ENCODE peak calls at places on chromosomes 4 and X, in six cellular contexts. One of them, this sample, is unnamed.

GRCh38 chrX:45353462-45353861 is 152.8 kb upstream of the DIPK2B start:
- DNase-seq in fibroblast of the aortic adventitia: peak; percentile 52
- DNase-seq in NCI-H526: no peak
- DNase-seq in AG08396: no peak
- DNase-seq in thoracic aorta: no peak
- DNase-seq in substantia nigra: no peak
- DNase-seq in this sample: no peak

GRCh38 chr4:29970626-29971025 is 749.5 kb upstream of the PCDH7 start:
- DNase-seq in substantia nigra: no peak
- DNase-seq in thoracic aorta: no peak
- DNase-seq in NCI-H526: no peak
- DNase-seq in fibroblast of the aortic adventitia: no peak
- DNase-seq in AG08396: no peak
- DNase-seq in this sample: no peak

GRCh38 chrX:129654652-129655546 is at the start of gene APLN:
- DNase-seq in AG08396: peak; percentile 54
- DNase-seq in thoracic aorta: no peak
- DNase-seq in NCI-H526: no peak
- DNase-seq in fibroblast of the aortic adventitia: peak; percentile 59
- DNase-seq in substantia nigra: peak; percentile 29
- DNase-seq in this sample: peak; percentile 35

GRCh38 chr4:36163198-36163597 is 81.1 kb downstream of the ARAP2 start:
- DNase-seq in thoracic aorta: no peak
- DNase-seq in substantia nigra: no peak
- DNase-seq in fibroblast of the aortic adventitia: no peak
- DNase-seq in NCI-H526: no peak
- DNase-seq in AG08396: no peak
- DNase-seq in this sample: no peak

GRCh38 chr4:122679946-122680345 is 52.6 kb upstream of the BBS12 start:
- DNase-seq in thoracic aorta: no peak
- DNase-seq in fibroblast of the aortic adventitia: peak; percentile 34
- DNase-seq in AG08396: no peak
- DNase-seq in substantia nigra: no peak
- DNase-seq in NCI-H526: no peak
- DNase-seq in this sample: no peak

GRCh38 chrX:48919360-48919821 is 567 bp upstream of the PIM2 start:
- DNase-seq in NCI-H526: no peak
- DNase-seq in fibroblast of the aortic adventitia: no peak
- DNase-seq in thoracic aorta: no peak
- DNase-seq in AG08396: no peak
- DNase-seq in substantia nigra: no peak
- DNase-seq in this sample: no peak

GRCh38 chrX:24186986-24187385 is 37.5 kb downstream of the ZFX start:
- DNase-seq in fibroblast of the aortic adventitia: no peak
- DNase-seq in substantia nigra: no peak
- DNase-seq in AG08396: no peak
- DNase-seq in thoracic aorta: no peak
- DNase-seq in NCI-H526: no peak
- DNase-seq in this sample: no peak

GRCh38 chr4:186144596-186145569 is 40.4 kb downstream of the FAM149A start:
- DNase-seq in substantia nigra: peak; percentile 44
- DNase-seq in fibroblast of the aortic adventitia: peak; percentile 52
- DNase-seq in NCI-H526: peak; percentile 33
- DNase-seq in thoracic aorta: no peak
- DNase-seq in AG08396: peak; percentile 70
- DNase-seq in this sample: peak; percentile 70

GRCh38 chr4:99655315-99656081 is 2.1 kb downstream of the C4orf54 start:
- DNase-seq in substantia nigra: no peak
- DNase-seq in NCI-H526: no peak
- DNase-seq in thoracic aorta: peak; percentile 27
- DNase-seq in AG08396: no peak
- DNase-seq in fibroblast of the aortic adventitia: peak; percentile 60
- DNase-seq in this sample: no peak

GRCh38 chrX:103513476-103514108 is 5.7 kb downstream of the RAB40A start:
- DNase-seq in NCI-H526: no peak
- DNase-seq in thoracic aorta: no peak
- DNase-seq in substantia nigra: no peak
- DNase-seq in AG08396: no peak
- DNase-seq in fibroblast of the aortic adventitia: no peak
- DNase-seq in this sample: no peak

GRCh38 chr4:111923786-111924185 is 221.5 kb upstream of the FAM241A start:
- DNase-seq in thoracic aorta: no peak
- DNase-seq in NCI-H526: no peak
- DNase-seq in AG08396: no peak
- DNase-seq in fibroblast of the aortic adventitia: no peak
- DNase-seq in substantia nigra: no peak
- DNase-seq in this sample: no peak

GRCh38 chr4:155025762-155026457 is 182.5 kb upstream of the NPY2R start:
- DNase-seq in thoracic aorta: no peak
- DNase-seq in fibroblast of the aortic adventitia: peak; percentile 63
- DNase-seq in NCI-H526: peak; percentile 22
- DNase-seq in substantia nigra: no peak
- DNase-seq in AG08396: no peak
- DNase-seq in this sample: no peak

GRCh38 chr4:16123356-16124084 is 39.7 kb upstream of the PROM1 start:
- DNase-seq in substantia nigra: no peak
- DNase-seq in thoracic aorta: no peak
- DNase-seq in fibroblast of the aortic adventitia: no peak
- DNase-seq in AG08396: no peak
- DNase-seq in NCI-H526: peak; percentile 68
- DNase-seq in this sample: no peak

GRCh38 chrX:153944140-153944799 is at the start of gene RENBP:
- DNase-seq in fibroblast of the aortic adventitia: no peak
- DNase-seq in NCI-H526: no peak
- DNase-seq in thoracic aorta: no peak
- DNase-seq in substantia nigra: peak; percentile 27
- DNase-seq in AG08396: no peak
- DNase-seq in this sample: peak; percentile 20

GRCh38 chr4:10403633-10404445 is 53.4 kb downstream of the ZNF518B start:
- DNase-seq in fibroblast of the aortic adventitia: peak; percentile 80
- DNase-seq in NCI-H526: no peak
- DNase-seq in AG08396: peak; percentile 39
- DNase-seq in substantia nigra: no peak
- DNase-seq in thoracic aorta: no peak
- DNase-seq in this sample: no peak

GRCh38 chr4:151276787-151277557 is at the start of gene PRSS48:
- DNase-seq in AG08396: peak; percentile 66
- DNase-seq in fibroblast of the aortic adventitia: peak; percentile 58
- DNase-seq in NCI-H526: peak; percentile 76
- DNase-seq in thoracic aorta: no peak
- DNase-seq in substantia nigra: peak; percentile 67
- DNase-seq in this sample: peak; percentile 11

GRCh38 chrX:124805486-124805885 is 459.1 kb downstream of the SH2D1A start:
- DNase-seq in AG08396: no peak
- DNase-seq in NCI-H526: no peak
- DNase-seq in thoracic aorta: no peak
- DNase-seq in substantia nigra: no peak
- DNase-seq in fibroblast of the aortic adventitia: no peak
- DNase-seq in this sample: no peak

GRCh38 chrX:1453390-1453783 is 678 bp upstream of the ASMTL start:
- DNase-seq in thoracic aorta: peak; percentile 43
- DNase-seq in fibroblast of the aortic adventitia: peak; percentile 72
- DNase-seq in substantia nigra: no peak
- DNase-seq in AG08396: peak; percentile 65
- DNase-seq in NCI-H526: no peak
- DNase-seq in this sample: no peak

GRCh38 chrX:39841604-39842003 is 256.2 kb downstream of the BCOR start:
- DNase-seq in substantia nigra: no peak
- DNase-seq in thoracic aorta: no peak
- DNase-seq in AG08396: no peak
- DNase-seq in fibroblast of the aortic adventitia: no peak
- DNase-seq in NCI-H526: no peak
- DNase-seq in this sample: no peak

GRCh38 chrX:2451456-2452316 is 49.1 kb downstream of the DHRSX start:
- DNase-seq in AG08396: peak; percentile 11
- DNase-seq in NCI-H526: no peak
- DNase-seq in fibroblast of the aortic adventitia: peak; percentile 52
- DNase-seq in substantia nigra: no peak
- DNase-seq in thoracic aorta: no peak
- DNase-seq in this sample: no peak

GRCh38 chr4:173403051-173403450 is 4.1 kb upstream of the SCRG1 start:
- DNase-seq in NCI-H526: no peak
- DNase-seq in fibroblast of the aortic adventitia: peak; percentile 13
- DNase-seq in AG08396: peak; percentile 27
- DNase-seq in substantia nigra: no peak
- DNase-seq in thoracic aorta: no peak
- DNase-seq in this sample: no peak

GRCh38 chr4:181301735-181302380 is 941.3 kb upstream of the TENM3 start:
- DNase-seq in substantia nigra: no peak
- DNase-seq in AG08396: no peak
- DNase-seq in fibroblast of the aortic adventitia: peak; percentile 2
- DNase-seq in thoracic aorta: no peak
- DNase-seq in NCI-H526: peak; percentile 62
- DNase-seq in this sample: no peak

GRCh38 chr4:144318797-144319196 is 178.3 kb upstream of the GYPA start:
- DNase-seq in AG08396: no peak
- DNase-seq in NCI-H526: no peak
- DNase-seq in substantia nigra: no peak
- DNase-seq in fibroblast of the aortic adventitia: no peak
- DNase-seq in thoracic aorta: no peak
- DNase-seq in this sample: no peak

GRCh38 chr4:34309356-34309900 is 1934.9 kb downstream of the ARAP2 start:
- DNase-seq in substantia nigra: no peak
- DNase-seq in NCI-H526: no peak
- DNase-seq in thoracic aorta: no peak
- DNase-seq in AG08396: no peak
- DNase-seq in fibroblast of the aortic adventitia: no peak
- DNase-seq in this sample: no peak

GRCh38 chr4:156838761-156839160 is 132.8 kb downstream of the PDGFC start:
- DNase-seq in AG08396: no peak
- DNase-seq in substantia nigra: no peak
- DNase-seq in fibroblast of the aortic adventitia: peak; percentile 24
- DNase-seq in NCI-H526: no peak
- DNase-seq in thoracic aorta: no peak
- DNase-seq in this sample: no peak

GRCh38 chrX:23317799-23318724 is 16.6 kb upstream of the PTCHD1 start:
- DNase-seq in AG08396: peak; percentile 41
- DNase-seq in substantia nigra: no peak
- DNase-seq in thoracic aorta: no peak
- DNase-seq in fibroblast of the aortic adventitia: peak; percentile 6
- DNase-seq in NCI-H526: peak; percentile 9
- DNase-seq in this sample: no peak

GRCh38 chr4:3377557-3377956 is 64.2 kb upstream of the HGFAC start:
- DNase-seq in AG08396: no peak
- DNase-seq in thoracic aorta: no peak
- DNase-seq in substantia nigra: no peak
- DNase-seq in fibroblast of the aortic adventitia: no peak
- DNase-seq in NCI-H526: no peak
- DNase-seq in this sample: no peak

GRCh38 chrX:16836371-16836770 is 33.8 kb downstream of the RBBP7 start:
- DNase-seq in substantia nigra: no peak
- DNase-seq in AG08396: no peak
- DNase-seq in fibroblast of the aortic adventitia: no peak
- DNase-seq in NCI-H526: no peak
- DNase-seq in thoracic aorta: no peak
- DNase-seq in this sample: no peak

GRCh38 chr4:2818351-2818939 is 25.2 kb upstream of the ADD1 start:
- DNase-seq in AG08396: peak; percentile 67
- DNase-seq in fibroblast of the aortic adventitia: no peak
- DNase-seq in substantia nigra: no peak
- DNase-seq in thoracic aorta: no peak
- DNase-seq in NCI-H526: no peak
- DNase-seq in this sample: no peak

GRCh38 chr4:76665139-76665538 is 230.1 kb downstream of the SHROOM3 start:
- DNase-seq in thoracic aorta: no peak
- DNase-seq in substantia nigra: no peak
- DNase-seq in NCI-H526: no peak
- DNase-seq in AG08396: no peak
- DNase-seq in fibroblast of the aortic adventitia: peak; percentile 69
- DNase-seq in this sample: no peak

This sample was measured in amygdala.